ENCODE peak calls at places on chromosomes 12 and 14, in eight cellular contexts. X is kidney epithelial cell; R is OCI-LY7; O is MM.1S; T is CD8-positive, alpha-beta T cell; C is prostate gland; D is heart right ventricle; B is cardiac muscle cell. K is an unnamed sample.

GRCh38 chr12:49055978-49056754 is 4.4 kb downstream of the KMT2D start:
- DNase-seq in X (no peak), R (peak), O (peak), T (peak), C (peak), D (peak), B (peak), K (peak)

GRCh38 chr14:87805315-87805723 is 187.7 kb downstream of the GALC start:
- DNase-seq in X (no peak), R (peak), O (no peak), T (peak), C (no peak), D (peak), B (peak), K (no peak)

GRCh38 chr12:109719123-109720022 is 5.7 kb downstream of the FAM222A start:
- DNase-seq in X (no peak), R (no peak), O (no peak), T (no peak), C (no peak), D (no peak), B (no peak), K (no peak)

GRCh38 chr12:68633614-68634558 is 23.2 kb downstream of the RAP1B start:
- DNase-seq in X (no peak), R (peak), O (no peak), T (no peak), C (no peak), D (no peak), B (no peak), K (no peak)

GRCh38 chr14:28762949-28763313 is 3.7 kb upstream of the FOXG1 start:
- DNase-seq in X (no peak), R (no peak), O (no peak), T (no peak), C (no peak), D (no peak), B (no peak), K (no peak)

GRCh38 chr14:67940894-67941455 is 121.4 kb downstream of the RAD51B start:
- DNase-seq in X (peak), R (no peak), O (no peak), T (no peak), C (peak), D (peak), B (peak), K (peak)

GRCh38 chr14:71554959-71555612 is 377.1 kb upstream of the RGS6 start:
- DNase-seq in X (no peak), R (peak), O (no peak), T (no peak), C (no peak), D (no peak), B (no peak), K (no peak)

GRCh38 chr12:118350908-118351592 is 21.7 kb downstream of the TAOK3 start:
- DNase-seq in X (no peak), R (no peak), O (no peak), T (no peak), C (no peak), D (no peak), B (no peak), K (no peak)

GRCh38 chr12:51025182-51025747 is 919 bp downstream of the SLC11A2 start:
- DNase-seq in X (no peak), R (no peak), O (no peak), T (no peak), C (no peak), D (no peak), B (no peak), K (no peak)

GRCh38 chr14:30949651-30950050 is 75.3 kb downstream of the COCH start:
- DNase-seq in X (no peak), R (no peak), O (no peak), T (no peak), C (no peak), D (no peak), B (no peak), K (no peak)

DNA sequence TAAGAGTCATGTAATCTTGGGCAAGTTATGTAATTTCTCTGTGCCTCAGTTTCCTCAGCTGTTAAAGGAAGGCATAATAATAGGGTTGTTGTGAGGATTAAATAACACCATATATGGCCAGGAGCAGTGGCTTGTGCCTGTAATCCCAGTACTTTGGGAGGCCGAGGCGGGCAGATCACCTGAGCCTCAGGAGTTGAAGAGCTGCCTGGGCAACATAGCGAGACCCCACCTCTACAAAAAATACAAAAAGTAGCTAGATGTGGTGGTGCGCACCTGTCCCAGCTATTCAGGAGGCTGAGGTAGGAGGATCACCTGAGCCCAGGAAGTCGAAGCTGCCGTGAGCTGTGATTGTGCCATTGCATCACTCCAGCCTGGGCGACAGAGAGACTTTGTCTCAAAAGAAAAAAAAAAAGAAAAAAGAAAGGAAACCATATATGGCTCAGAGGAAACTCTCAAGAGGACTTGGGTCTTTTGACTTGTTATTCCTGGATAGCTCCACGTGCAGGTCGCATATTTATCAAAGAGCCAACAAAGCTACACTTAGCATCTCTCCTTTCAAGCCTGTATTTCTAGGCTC is 6.9 kb downstream of the GPRC5A start:
- DNase-seq in X (no peak), R (no peak), O (no peak), T (no peak), C (no peak), D (no peak), B (no peak), K (no peak)
- H3K4me3 ChIP-seq in X (no peak), R (no peak), O (no peak), T (no peak), C (no peak), D (no peak), B (no peak), K (no peak)

DNA sequence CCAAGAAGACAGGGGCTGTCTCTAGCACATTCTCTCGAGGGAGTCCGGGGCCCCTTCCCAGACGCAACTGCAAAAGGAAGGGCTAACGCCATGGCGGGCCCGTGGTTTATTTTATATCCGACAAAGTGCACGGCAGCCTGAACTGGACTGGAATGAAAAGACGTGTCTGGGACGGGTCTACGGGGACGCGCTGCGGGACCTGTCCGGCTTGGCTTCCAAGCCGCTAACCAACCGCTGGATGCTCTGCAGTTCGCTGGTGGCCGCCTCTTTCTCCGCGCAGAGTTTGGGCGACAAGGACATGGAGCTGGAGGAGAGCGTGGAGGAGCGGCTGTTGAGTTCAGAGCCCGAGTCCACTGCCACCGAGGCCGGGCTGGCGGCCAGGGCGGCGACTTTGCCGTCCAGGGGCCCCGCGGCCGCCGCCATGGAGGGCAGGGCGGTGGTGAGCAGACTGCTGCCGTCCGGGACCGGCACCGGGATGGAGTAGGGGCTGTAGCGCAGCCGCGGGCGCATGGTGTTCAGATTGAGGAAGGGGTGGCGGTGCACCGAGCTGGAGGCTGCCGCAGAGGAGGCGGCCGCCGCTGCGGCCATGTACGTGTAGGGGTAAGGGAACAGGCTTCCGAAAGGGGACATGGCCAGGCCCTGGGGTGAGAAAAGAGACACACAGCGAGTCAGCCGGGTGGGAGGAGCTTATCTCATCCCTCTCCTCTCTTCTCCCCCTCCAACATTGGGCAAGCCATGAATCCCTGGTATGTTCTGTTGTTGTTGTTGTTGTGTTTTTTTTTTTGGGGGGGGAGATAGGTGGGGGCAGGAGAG is 12.1 kb downstream of the TBX3 start:
- DNase-seq in X (no peak), R (no peak), O (no peak), T (no peak), C (no peak), D (no peak), B (no peak), K (no peak)
- H3K4me3 ChIP-seq in X (peak), R (no peak), O (no peak), T (no peak), C (peak), D (no peak), B (peak), K (no peak)

GRCh38 chr12:123267991-123268843 is 3.4 kb downstream of the CDK2AP1 start:
- DNase-seq in X (no peak), R (no peak), O (no peak), T (no peak), C (no peak), D (peak), B (no peak), K (no peak)
- H3K4me3 ChIP-seq in X (no peak), R (no peak), O (no peak), T (no peak), C (no peak), D (no peak), B (no peak), K (no peak)

DNA sequence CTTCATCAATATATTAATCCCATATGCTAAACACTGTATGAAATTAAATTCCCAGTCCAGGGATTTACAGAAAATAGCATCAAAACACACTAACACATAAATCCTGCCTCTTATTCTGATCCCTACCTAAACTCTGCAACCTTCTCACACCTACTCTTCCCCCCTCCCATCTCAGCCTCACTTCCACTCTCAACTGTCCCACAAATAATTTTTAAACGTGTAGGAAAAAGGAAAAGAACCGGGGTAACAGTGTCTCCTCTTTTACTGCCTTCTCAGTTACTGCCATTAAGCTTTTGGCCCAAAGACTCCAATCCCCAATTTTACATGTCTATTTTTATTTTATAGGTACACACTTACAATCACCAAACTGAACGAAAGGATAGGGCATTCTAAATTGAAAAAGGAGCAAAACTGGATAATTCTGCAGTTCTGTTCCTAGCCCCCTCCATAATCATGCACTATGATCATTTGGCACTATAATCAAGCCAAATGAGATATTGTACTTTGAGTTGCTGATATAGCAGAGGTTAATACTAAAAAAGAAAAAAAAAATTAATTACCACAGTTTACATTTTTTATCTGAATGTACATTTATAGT is 2.9 kb downstream of the DUSP16 start:
- DNase-seq in X (no peak), R (no peak), O (no peak), T (no peak), C (no peak), D (no peak), B (no peak), K (no peak)
- H3K4me3 ChIP-seq in X (no peak), R (peak), O (no peak), T (no peak), C (peak), D (no peak), B (peak), K (peak)

GRCh38 chr14:65286443-65286842 is 126.1 kb upstream of the FUT8 start:
- DNase-seq in X (no peak), R (peak), O (peak), T (no peak), C (no peak), D (no peak), B (peak), K (peak)
- H3K4me3 ChIP-seq in X (no peak), R (peak), O (no peak), T (no peak), C (no peak), D (no peak), B (no peak), K (no peak)

GRCh38 chr14:99773496-99774203 is 19.6 kb upstream of the EML1 start:
- DNase-seq in X (no peak), R (no peak), O (no peak), T (no peak), C (no peak), D (no peak), B (no peak), K (no peak)
- H3K4me3 ChIP-seq in X (no peak), R (no peak), O (no peak), T (no peak), C (no peak), D (no peak), B (no peak), K (no peak)

DNA sequence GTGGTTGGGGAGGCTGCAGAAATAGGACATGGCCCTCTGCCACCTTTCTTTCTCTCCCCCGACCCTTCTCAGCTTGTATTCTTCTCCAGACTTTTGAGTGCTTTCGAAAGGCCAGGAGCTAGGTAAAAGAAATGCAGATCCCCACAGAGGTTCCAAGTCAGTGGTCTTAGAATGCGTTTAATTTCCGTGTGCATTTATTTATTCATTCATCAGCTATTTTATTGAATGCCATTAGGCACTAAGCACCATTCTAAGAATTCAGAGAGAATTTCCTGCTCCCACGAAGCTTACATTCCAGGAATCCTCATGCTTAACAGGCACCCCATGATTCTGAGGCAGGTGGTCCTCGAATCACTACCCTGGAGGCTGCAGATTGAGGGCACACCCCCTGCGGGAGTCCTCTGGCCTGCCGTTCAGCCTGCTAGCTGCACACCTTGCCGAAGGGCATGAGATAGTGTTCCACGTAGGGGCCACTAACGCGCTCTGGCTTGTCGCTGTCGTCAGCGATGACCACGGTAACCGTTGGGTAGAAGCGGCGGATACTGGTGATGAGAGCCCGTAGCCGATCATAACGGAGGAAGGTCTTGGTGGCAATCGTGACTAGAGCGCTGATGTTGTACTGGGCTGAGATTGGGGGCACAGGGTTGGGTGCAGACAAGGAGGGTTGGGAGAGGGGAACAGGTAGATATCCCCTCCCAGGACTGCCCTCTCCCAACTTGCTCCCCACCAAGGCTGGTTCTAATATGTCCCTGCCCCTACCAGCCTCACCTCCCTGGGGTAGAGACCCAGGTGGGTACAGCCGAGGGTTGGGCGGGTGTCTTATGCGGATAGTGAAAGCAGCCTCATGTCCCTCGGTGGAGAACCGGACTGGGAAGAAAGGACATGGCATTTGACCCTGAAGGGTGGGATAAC is 4.5 kb downstream of the B4GALNT1 start:
- DNase-seq in X (no peak), R (no peak), O (no peak), T (no peak), C (no peak), D (no peak), B (no peak), K (no peak)
- H3K4me3 ChIP-seq in X (no peak), R (no peak), O (no peak), T (no peak), C (no peak), D (no peak), B (no peak), K (no peak)

K was measured in HAP-1.